ENCODE peak calls at places on chromosomes 6 and 20, in four cellular contexts. W is mesendoderm, P is H9, X is IMR-90. D is an unnamed sample.

GRCh38 chr20:51553897-51554504 is 11.5 kb upstream of the NFATC2 start:
- DNase-seq in P (no peak), W (no peak), X (peak; percentile 50), D (no peak)

GRCh38 chr6:84897874-84898635 is 133.7 kb upstream of the TBX18 start:
- DNase-seq in X (peak; percentile 2), W (peak; percentile 14), P (no peak), D (no peak)

GRCh38 chr20:62369508-62370114 is 2.5 kb upstream of the LAMA5 start:
- DNase-seq in X (no peak), W (no peak), P (no peak), D (no peak)

GRCh38 chr20:60589624-60590023 is 631.4 kb downstream of the CDH26 start:
- DNase-seq in X (peak; percentile 3), W (peak; percentile 69), P (peak; percentile 42), D (no peak)

GRCh38 chr6:5513393-5513792 is 252.1 kb downstream of the FARS2 start:
- DNase-seq in P (no peak), X (no peak), W (no peak), D (no peak)

GRCh38 chr20:20498081-20498861 is 130.4 kb downstream of the INSM1 start:
- DNase-seq in W (peak; percentile 21), P (no peak), X (peak; percentile 82), D (no peak)

GRCh38 chr6:19866199-19866872 is 29.2 kb downstream of the ID4 start:
- DNase-seq in P (no peak), W (no peak), X (no peak), D (no peak)

GRCh38 chr6:70180183-70180903 is 122.5 kb downstream of the COL9A1 start:
- DNase-seq in X (no peak), P (no peak), W (no peak), D (no peak)

GRCh38 chr20:53712212-53712977 is 118.8 kb upstream of the ZNF217 start:
- DNase-seq in W (no peak), P (no peak), X (no peak), D (peak; percentile 57)

DNA sequence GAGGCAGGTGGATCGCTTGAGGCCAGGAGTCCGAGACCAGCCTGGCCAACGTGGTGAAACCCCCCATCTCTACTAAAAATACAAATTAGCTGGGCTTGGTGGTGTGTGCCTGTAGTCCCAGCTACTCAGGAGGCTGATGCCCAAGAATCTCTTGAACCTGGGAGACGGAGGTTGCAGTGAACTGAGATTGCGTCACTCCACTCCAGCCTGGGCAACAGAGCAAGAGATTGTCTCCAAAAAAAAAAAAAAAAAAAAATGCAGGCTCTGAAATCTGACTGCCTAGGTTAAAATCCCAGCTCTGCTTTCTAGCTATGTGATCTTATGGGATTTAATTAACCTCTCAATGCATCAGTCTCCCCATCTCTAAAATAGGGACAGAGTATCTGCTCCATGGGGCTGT is 3.3 kb upstream of the TMEM217 start:
- DNase-seq in P (no peak), W (no peak), X (no peak), D (no peak)
- H3K56ac ChIP-seq in P (no peak overlapping the region), W (no peak overlapping the region), X (no peak overlapping the region), D (no peak overlapping the region)

GRCh38 chr20:9531581-9531980 is 17.2 kb downstream of the LAMP5 start:
- DNase-seq in P (no peak), W (no peak), X (no peak), D (no peak)

GRCh38 chr20:9534025-9534424 is 19.6 kb downstream of the LAMP5 start:
- DNase-seq in X (no peak), P (no peak), W (no peak), D (no peak)

GRCh38 chr20:9535457-9535856 is 21.1 kb downstream of the LAMP5 start:
- DNase-seq in X (no peak), W (no peak), P (no peak), D (no peak)

DNA sequence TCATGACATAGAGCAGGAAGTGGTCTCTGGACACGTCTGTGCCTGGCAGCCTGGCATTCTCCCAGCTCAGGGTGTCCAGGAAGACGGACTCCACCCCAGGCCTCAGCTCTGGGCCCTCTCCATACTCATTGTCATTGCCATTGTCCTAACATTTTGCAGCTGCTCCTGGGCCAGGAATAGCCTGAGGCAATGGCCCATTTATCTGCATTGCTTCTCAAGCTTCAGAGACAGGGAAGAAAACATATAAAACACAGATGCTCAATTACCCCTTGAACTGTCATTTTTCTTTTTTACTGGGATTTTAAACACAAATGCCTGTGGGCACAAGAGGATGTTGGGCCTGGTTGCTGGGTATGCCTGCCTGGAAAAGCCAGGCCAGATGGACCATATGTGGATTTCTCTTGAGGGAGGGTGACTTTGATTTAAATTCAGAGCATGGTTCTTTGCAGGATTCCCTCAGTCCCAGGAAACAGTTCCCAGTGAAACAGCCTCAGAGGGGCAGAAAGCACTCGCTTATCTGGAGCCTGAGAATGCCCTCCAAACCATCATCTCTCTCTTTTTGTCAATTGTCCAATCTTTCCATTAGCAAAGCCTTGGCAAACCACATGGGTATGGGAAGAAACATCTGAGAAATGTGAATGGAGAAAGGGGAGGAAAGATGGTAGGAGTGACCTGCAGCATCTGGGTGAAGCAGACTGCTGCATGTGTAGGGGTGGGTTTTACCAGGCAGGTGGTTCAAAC is 17.8 kb downstream of the LAMP5 start:
- DNase-seq in X (no peak), P (no peak), W (peak; percentile 25), D (no peak)
- H3K56ac ChIP-seq in X (no peak overlapping the region), P (no peak overlapping the region), W (no peak overlapping the region), D (no peak overlapping the region)

GRCh38 chr20:44207066-44207723 is 3.4 kb downstream of the OSER1 start:
- DNase-seq in P (no peak), W (no peak), X (peak; percentile 35), D (no peak)

GRCh38 chr20:44204156-44204831 is 6.3 kb downstream of the OSER1 start:
- DNase-seq in W (no peak), P (no peak), X (peak; percentile 96), D (no peak)

GRCh38 chr20:44208165-44208564 is 2.4 kb downstream of the OSER1 start:
- DNase-seq in P (no peak), W (no peak), X (no peak), D (no peak)

GRCh38 chr20:44204832-44205215 is 5.7 kb downstream of the OSER1 start:
- DNase-seq in P (no peak), X (no peak), W (no peak), D (no peak)

DNA sequence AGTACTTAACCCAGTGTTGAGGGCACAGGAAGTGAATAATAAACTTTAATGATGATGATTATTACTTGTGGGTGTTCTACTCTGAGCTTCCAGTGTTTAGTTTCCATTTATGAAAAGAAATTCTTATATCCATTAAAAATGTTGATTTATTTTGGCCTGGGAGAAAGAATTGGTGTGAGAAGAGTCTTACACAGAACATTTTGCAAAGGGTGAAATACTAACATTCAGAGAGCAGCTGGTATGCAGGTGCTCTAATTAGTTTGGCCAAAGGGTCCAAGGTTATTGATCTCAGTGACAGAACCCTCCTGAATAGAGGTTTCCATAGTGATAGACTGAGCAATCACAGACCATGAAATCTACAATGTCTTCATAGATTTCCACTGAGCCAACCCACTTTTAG is 4.4 kb downstream of the OSER1 start:
- DNase-seq in X (no peak), W (no peak), P (no peak), D (no peak)
- H3K56ac ChIP-seq in X (no peak overlapping the region), W (no peak overlapping the region), P (no peak overlapping the region), D (no peak overlapping the region)

GRCh38 chr20:17863577-17864292 is 104.9 kb downstream of the SNX5 start:
- DNase-seq in W (no peak), X (peak; percentile 52), P (no peak), D (no peak)
- H3K56ac ChIP-seq in W (no peak overlapping the region), X (no peak overlapping the region), P (no peak overlapping the region), D (no peak overlapping the region)

GRCh38 chr6:147131728-147132127 is 72.5 kb upstream of the STXBP5 start:
- DNase-seq in P (no peak), W (peak; percentile 28), X (peak; percentile 43), D (no peak)
- H3K56ac ChIP-seq in P (no peak overlapping the region), W (no peak overlapping the region), X (no peak overlapping the region), D (no peak overlapping the region)

GRCh38 chr20:48975955-48976354 is 54.4 kb downstream of the ARFGEF2 start:
- DNase-seq in W (no peak), X (no peak), P (no peak), D (no peak)

GRCh38 chr20:48970681-48971370 is 49.3 kb downstream of the ARFGEF2 start:
- DNase-seq in P (no peak), X (no peak), W (peak; percentile 4), D (no peak)

GRCh38 chr20:48972816-48973215 is 51.3 kb downstream of the ARFGEF2 start:
- DNase-seq in P (no peak), X (no peak), W (no peak), D (no peak)

DNA sequence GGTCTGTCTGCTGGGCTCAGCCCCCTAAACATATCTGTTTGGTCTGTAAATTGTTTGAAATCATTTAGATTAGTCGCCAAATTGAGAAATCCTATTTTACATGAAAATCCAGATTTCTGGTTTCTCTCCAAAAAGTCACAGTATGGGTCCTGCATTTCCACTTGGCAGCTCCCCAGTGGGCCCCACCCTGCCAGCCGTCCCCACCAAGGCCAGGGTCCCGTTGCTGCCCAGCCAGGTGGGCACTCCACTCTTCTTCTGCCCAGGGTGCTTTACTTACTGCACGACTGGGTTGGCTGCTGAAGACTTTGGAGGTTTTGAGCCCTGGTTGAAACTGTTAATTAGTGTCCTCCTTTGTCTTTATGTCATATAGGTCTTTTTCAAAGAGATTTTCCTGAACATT is 50.4 kb downstream of the ARFGEF2 start:
- DNase-seq in X (no peak), W (no peak), P (no peak), D (no peak)
- H3K56ac ChIP-seq in X (no peak overlapping the region), W (no peak overlapping the region), P (no peak overlapping the region), D (no peak overlapping the region)

GRCh38 chr6:90003069-90003800 is 109.0 kb downstream of the GJA10 start:
- DNase-seq in P (no peak), X (no peak), W (no peak), D (no peak)

GRCh38 chr6:90005048-90005827 is 111.0 kb downstream of the GJA10 start:
- DNase-seq in W (no peak), P (no peak), X (no peak), D (no peak)

GRCh38 chr6:90003941-90004340 is 109.7 kb downstream of the GJA10 start:
- DNase-seq in W (no peak), X (peak; percentile 18), P (no peak), D (no peak)

GRCh38 chr6:90000864-90001731 is 106.8 kb downstream of the GJA10 start:
- DNase-seq in P (no peak), W (no peak), X (peak; percentile 31), D (no peak)

DNA sequence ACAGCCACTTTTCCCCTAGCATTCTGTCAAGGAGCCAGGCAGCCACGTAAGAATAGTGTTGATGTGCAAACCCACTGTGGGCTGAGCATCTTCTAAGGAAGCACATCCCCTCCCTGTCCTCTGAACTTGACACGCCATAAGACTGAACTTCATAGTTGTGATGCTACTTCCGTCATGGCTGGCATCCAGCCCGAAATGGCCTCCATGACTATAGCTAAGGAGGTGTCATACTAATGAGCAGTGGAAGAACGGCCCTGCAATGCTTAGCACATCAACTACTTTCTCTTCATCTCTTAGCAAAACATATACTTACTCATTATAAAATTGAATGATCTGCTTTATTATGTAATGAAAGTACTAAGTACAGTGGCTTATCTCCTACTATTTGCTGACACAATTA is 110.2 kb downstream of the GJA10 start:
- DNase-seq in X (no peak), P (no peak), W (no peak), D (no peak)
- H3K56ac ChIP-seq in X (no peak overlapping the region), P (no peak overlapping the region), W (no peak overlapping the region), D (no peak overlapping the region)

D was measured in H1.